ENCODE peak calls at places on chromosomes 4 and X, in ten cellular contexts. H is upper lobe of left lung; W is bronchial epithelial cell; J is psoas muscle; Y is H7; C is IMR-90; S is Karpas-422; T is lower lobe of right lung; B is H9; D is CD8-positive, alpha-beta T cell. O is an unnamed sample.

GRCh38 chrX:104370089-104370488 is 115.4 kb upstream of the ESX1 start:
- DNase-seq in H (no peak), W (peak; percentile 63), J (no peak), Y (peak; percentile 38), C (no peak), S (no peak), T (no peak), B (peak; percentile 36), D (no peak), O (no peak)

GRCh38 chr4:75009138-75009537 is 76.2 kb downstream of the PARM1 start:
- DNase-seq in H (no peak), W (no peak), J (no peak), Y (no peak), C (no peak), S (no peak), T (no peak), B (no peak), D (no peak), O (no peak)

GRCh38 chr4:81786063-81786763 is 314.5 kb upstream of the RASGEF1B start:
- DNase-seq in H (no peak), W (no peak), J (no peak), Y (no peak), C (no peak), S (no peak), T (no peak), B (no peak), D (no peak), O (no peak)

GRCh38 chr4:1202526-1203378 is 30.4 kb upstream of the SPON2 start:
- DNase-seq in H (peak; percentile 15), W (no peak), J (peak; percentile 16), Y (peak; percentile 56), C (no peak), S (no peak), T (no peak), B (no peak), D (no peak), O (no peak)

GRCh38 chrX:10618911-10619310 is 1.5 kb downstream of the MID1 start:
- DNase-seq in H (no peak), W (no peak), J (no peak), Y (no peak), C (no peak), S (no peak), T (no peak), B (no peak), D (no peak), O (no peak)

GRCh38 chr4:1033840-1034551 is 22.6 kb downstream of the FGFRL1 start:
- DNase-seq in H (no peak), W (no peak), J (peak; percentile 60), Y (no peak), C (peak; percentile 18), S (no peak), T (no peak), B (no peak), D (no peak), O (no peak)

GRCh38 chr4:177265729-177266128 is 43.9 kb upstream of the NEIL3 start:
- DNase-seq in H (no peak), W (no peak), J (no peak), Y (no peak), C (no peak), S (no peak), T (no peak), B (no peak), D (no peak), O (no peak)

GRCh38 chr4:8356856-8357255 is 83.7 kb downstream of the ACOX3 start:
- DNase-seq in H (no peak), W (no peak), J (no peak), Y (peak; percentile 32), C (no peak), S (no peak), T (no peak), B (peak; percentile 20), D (no peak), O (no peak)

GRCh38 chr4:26175016-26175786 is 145.6 kb upstream of the RBPJ start:
- DNase-seq in H (no peak), W (no peak), J (no peak), Y (no peak), C (no peak), S (peak; percentile 15), T (no peak), B (no peak), D (no peak), O (peak; percentile 49)

GRCh38 chrX:27445438-27445837 is 17.7 kb downstream of the PPP4R3C start:
- DNase-seq in H (no peak), W (no peak), J (no peak), Y (no peak), C (no peak), S (no peak), T (no peak), B (no peak), D (no peak), O (no peak)

GRCh38 chrX:129739591-129739990 is 812 bp downstream of the XPNPEP2 start:
- DNase-seq in H (no peak), W (no peak), J (no peak), Y (peak; percentile 30), C (no peak), S (no peak), T (no peak), B (no peak), D (no peak), O (no peak)

GRCh38 chr4:169064281-169064680 is 54.2 kb upstream of the CBR4 start:
- DNase-seq in H (no peak), W (peak; percentile 21), J (no peak), Y (no peak), C (no peak), S (no peak), T (no peak), B (no peak), D (no peak), O (no peak)

GRCh38 chr4:37101686-37102085 is 142.9 kb upstream of the NWD2 start:
- DNase-seq in H (no peak), W (no peak), J (no peak), Y (no peak), C (no peak), S (peak; percentile 86), T (no peak), B (no peak), D (no peak), O (no peak)

GRCh38 chrX:23548164-23548563 is 119.1 kb upstream of the PRDX4 start:
- DNase-seq in H (no peak), W (no peak), J (no peak), Y (no peak), C (no peak), S (no peak), T (no peak), B (no peak), D (no peak), O (no peak)

GRCh38 chr4:41410049-41410448 is 127.9 kb upstream of the LIMCH1 start:
- DNase-seq in H (no peak), W (peak; percentile 58), J (no peak), Y (no peak), C (peak; percentile 6), S (no peak), T (no peak), B (no peak), D (no peak), O (no peak)

DNA sequence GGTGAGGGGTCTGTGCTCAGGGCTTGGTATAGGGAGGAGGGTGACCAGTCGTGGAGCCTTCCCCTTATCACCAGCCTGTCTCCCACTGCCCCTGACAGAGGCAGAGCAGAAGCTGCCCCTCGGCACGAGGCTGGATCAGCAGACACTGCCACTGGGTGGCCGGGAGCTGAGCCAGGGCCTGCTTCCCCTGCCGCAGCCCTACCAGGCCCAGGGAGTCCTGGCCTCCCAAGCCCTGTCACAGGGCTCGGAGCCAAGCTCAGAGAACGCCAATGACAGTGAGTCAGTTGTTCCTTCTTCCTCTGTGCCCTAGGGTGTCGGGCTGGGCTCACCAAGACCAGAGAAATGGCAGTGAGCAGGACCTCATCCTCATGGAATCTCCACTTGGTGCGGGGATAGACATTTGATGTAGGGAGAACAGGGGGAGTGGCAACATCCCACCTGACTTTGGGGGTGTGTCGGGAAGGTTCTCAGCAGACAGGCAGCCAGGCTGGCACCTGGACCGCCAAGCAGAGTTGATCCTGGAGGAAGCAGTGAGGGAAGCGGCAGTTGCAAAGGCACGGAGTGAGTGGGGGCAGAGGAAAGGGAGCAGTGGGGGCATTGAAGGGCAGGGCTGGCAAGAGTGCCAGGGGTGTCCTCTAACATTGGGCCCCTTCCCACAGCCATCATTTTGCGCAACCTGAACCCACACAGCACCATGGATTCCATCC is 14.3 kb upstream of the UBA1 start:
- DNase-seq in H (no peak), W (peak; percentile 30), J (peak; percentile 70), Y (no peak), C (no peak), S (no peak), T (no peak), B (no peak), D (no peak), O (no peak)
- H3K27me3 ChIP-seq in H (no peaks in the 10 kb centered on the region), W (no peaks in the 10 kb centered on the region), J (no peaks in the 10 kb centered on the region), Y (peaks cover 11% of the 10 kb centered on the region), C (peaks cover 21% of the 10 kb centered on the region), S (no peaks in the 10 kb centered on the region), T (no peaks in the 10 kb centered on the region), B (no peaks in the 10 kb centered on the region), D (no peaks in the 10 kb centered on the region), O (no peaks in the 10 kb centered on the region)

DNA sequence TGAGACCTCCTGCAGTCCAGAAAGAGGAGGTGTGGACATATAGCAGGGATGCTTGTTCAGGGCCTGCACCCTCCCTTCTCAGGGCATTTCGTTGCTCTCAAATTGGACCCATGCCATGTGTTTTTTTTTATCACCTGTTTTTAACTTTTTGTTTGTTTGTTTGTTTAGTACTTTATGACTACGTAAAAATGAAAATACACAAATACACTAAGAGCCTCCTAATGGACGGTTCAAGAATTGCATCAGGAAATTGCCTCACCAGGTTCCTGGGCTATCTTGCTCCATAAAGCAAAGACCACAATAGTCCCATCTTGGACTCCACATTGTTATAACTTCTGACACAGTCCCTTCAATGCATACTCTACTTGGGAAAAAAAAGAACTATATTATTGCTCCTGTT is 1685.9 kb upstream of the TENM3 start:
- DNase-seq in H (no peak), W (no peak), J (no peak), Y (peak; percentile 38), C (no peak), S (no peak), T (no peak), B (no peak), D (no peak), O (no peak)
- H3K27me3 ChIP-seq in H (no peaks in the 10 kb centered on the region), W (no peaks in the 10 kb centered on the region), J (no peaks in the 10 kb centered on the region), Y (no peaks in the 10 kb centered on the region), C (no peaks in the 10 kb centered on the region), S (no peaks in the 10 kb centered on the region), T (no peaks in the 10 kb centered on the region), B (no peaks in the 10 kb centered on the region), D (no peaks in the 10 kb centered on the region), O (no peaks in the 10 kb centered on the region)

DNA sequence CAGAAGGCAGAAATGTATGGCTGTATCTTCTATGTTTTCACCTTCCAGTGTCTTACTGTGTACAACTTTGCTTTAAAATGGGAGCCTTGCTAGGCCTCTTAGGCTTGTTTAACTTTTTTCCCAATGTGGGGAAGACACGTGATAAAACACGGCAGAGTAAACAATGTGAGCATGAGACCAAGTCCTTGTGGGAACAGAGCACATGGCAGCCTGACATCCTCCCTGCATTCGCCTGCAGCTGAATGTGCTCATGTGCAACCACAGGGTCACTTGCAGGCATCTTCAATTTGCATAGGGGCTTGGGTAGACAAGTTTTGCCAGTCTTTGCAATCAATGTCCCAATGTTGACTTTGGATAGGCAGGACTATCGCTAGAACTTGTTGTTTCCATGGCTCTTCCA is 91.8 kb downstream of the CCNG2 start:
- DNase-seq in H (peak; percentile 23), W (no peak), J (no peak), Y (no peak), C (no peak), S (no peak), T (no peak), B (no peak), D (no peak), O (no peak)
- H3K27me3 ChIP-seq in H (no peaks in the 10 kb centered on the region), W (no peaks in the 10 kb centered on the region), J (no peaks in the 10 kb centered on the region), Y (no peaks in the 10 kb centered on the region), C (no peaks in the 10 kb centered on the region), S (no peaks in the 10 kb centered on the region), T (no peaks in the 10 kb centered on the region), B (no peaks in the 10 kb centered on the region), D (no peaks in the 10 kb centered on the region), O (no peaks in the 10 kb centered on the region)

GRCh38 chrX:153692611-153693156 is 5.0 kb downstream of the SLC6A8 start:
- DNase-seq in H (no peak), W (no peak), J (no peak), Y (no peak), C (no peak), S (no peak), T (no peak), B (no peak), D (no peak), O (no peak)
- H3K27me3 ChIP-seq in H (no peaks in the 10 kb centered on the region), W (no peaks in the 10 kb centered on the region), J (no peaks in the 10 kb centered on the region), Y (no peaks in the 10 kb centered on the region), C (no peaks in the 10 kb centered on the region), S (no peaks in the 10 kb centered on the region), T (no peaks in the 10 kb centered on the region), B (no peaks in the 10 kb centered on the region), D (no peaks in the 10 kb centered on the region), O (no peaks in the 10 kb centered on the region)

O was measured in naive thymus-derived CD4-positive, alpha-beta T cell.